ENCODE peak calls at places on chromosomes 11 and 22, in four cellular contexts. P is HCT116, M is H9, D is OCI-LY7. Y is an unnamed sample.

GRCh38 chr11:68684385-68685356 is at the start of gene GAL:
- DNase-seq in P (no peak), D (no peak), M (peak; percentile 36), Y (peak; percentile 63)

GRCh38 chr22:37126383-37126782 is 16.9 kb upstream of the TMPRSS6 start:
- DNase-seq in M (peak; percentile 74), D (no peak), P (peak; percentile 27), Y (peak; percentile 50)

GRCh38 chr22:19067696-19068348 is 54.4 kb downstream of the DGCR2 start:
- DNase-seq in M (no peak), D (no peak), P (no peak), Y (no peak)

GRCh38 chr11:61893981-61894380 is 2.6 kb upstream of the FADS3 start:
- DNase-seq in P (no peak), M (no peak), D (no peak), Y (no peak)

GRCh38 chr11:3867209-3868071 is 12.0 kb downstream of the STIM1 start:
- DNase-seq in P (no peak), M (no peak), D (peak; percentile 67), Y (no peak)

GRCh38 chr22:42682113-42682851 is 33.1 kb upstream of the CYB5R3 start:
- DNase-seq in D (no peak), P (no peak), M (no peak), Y (no peak)

GRCh38 chr11:1918436-1919315 is 827 bp upstream of the TNNT3 start:
- DNase-seq in P (no peak), M (no peak), D (no peak), Y (no peak)

GRCh38 chr11:7252683-7253213 is 1.0 kb downstream of the SYT9 start:
- DNase-seq in M (no peak), D (no peak), P (no peak), Y (peak; percentile 41)

GRCh38 chr11:49995559-49995958 is 13.2 kb upstream of the OR4C12 start:
- DNase-seq in D (peak; percentile 80), M (peak; percentile 25), P (peak; percentile 46), Y (peak; percentile 45)

GRCh38 chr22:41308054-41308453 is 6.7 kb downstream of the ZC3H7B start:
- DNase-seq in P (no peak), M (no peak), D (no peak), Y (no peak)

GRCh38 chr11:93591247-93591898 is 48.2 kb upstream of the SMCO4 start:
- DNase-seq in M (no peak), P (peak; percentile 19), D (no peak), Y (no peak)

GRCh38 chr22:27752771-27753170 is 48.8 kb downstream of the MN1 start:
- DNase-seq in M (no peak), D (no peak), P (no peak), Y (no peak)

GRCh38 chr11:114060402-114061052 is 1.0 kb downstream of the ZBTB16 start:
- DNase-seq in M (peak; percentile 42), D (no peak), P (no peak), Y (peak; percentile 65)
- H3K27ac ChIP-seq in M (no peak overlapping the region), D (no peak overlapping the region), P (no peak overlapping the region), Y (no peak overlapping the region)

GRCh38 chr11:37988031-37988430 is 1390.0 kb upstream of the RAG2 start:
- DNase-seq in D (no peak), M (no peak), P (no peak), Y (no peak)
- H2AFZ ChIP-seq in D (no peak overlapping the region), M (peak overlapping the region; percentile 40), P (no peak overlapping the region), Y (peak overlapping the region; percentile 66)

GRCh38 chr11:44578279-44578678 is 12.8 kb downstream of the CD82 start:
- DNase-seq in P (no peak), M (no peak), D (no peak), Y (no peak)

GRCh38 chr11:44579172-44579804 is 13.8 kb downstream of the CD82 start:
- DNase-seq in M (no peak), D (no peak), P (no peak), Y (no peak)

GRCh38 chr11:44585421-44585820 is 20.0 kb downstream of the CD82 start:
- DNase-seq in M (no peak), P (no peak), D (no peak), Y (no peak)

GRCh38 chr11:44583353-44583669 is 17.8 kb downstream of the CD82 start:
- DNase-seq in D (no peak), M (no peak), P (no peak), Y (no peak)

DNA sequence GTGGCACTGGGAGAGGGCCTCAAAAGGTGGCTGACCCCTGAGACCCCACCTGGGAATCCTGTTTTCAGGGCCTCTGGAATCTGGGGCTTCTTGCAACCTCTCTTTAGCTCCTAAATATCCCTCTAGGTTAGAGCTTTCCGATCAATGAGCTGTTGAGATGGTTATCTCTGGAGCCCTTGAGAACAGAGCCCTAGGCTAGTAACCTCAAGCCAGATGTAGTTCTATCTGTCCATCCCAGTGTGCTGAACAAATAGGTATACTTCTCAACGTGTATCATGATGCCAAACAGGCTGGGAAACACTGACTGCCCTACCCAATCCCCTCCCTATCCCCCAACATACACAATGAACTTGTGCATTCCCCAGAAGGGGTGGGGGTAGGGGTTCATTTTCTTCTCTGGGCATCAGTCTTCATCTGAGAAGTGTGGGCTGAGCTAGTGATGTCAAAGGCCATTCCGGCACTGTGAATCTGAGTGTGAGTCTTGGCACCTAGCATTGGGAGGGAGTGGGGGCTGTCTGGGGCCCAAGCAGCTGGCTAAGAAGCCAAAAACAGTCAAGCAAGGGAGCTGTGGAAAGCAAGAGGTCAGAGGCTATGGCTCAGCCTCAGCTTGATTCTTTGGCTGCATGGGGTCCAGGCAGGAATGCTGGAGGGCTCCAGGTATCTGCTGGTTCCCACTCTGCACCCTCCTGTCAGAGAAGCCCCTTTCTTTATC is 17.3 kb downstream of the CD82 start:
- DNase-seq in P (no peak), D (no peak), M (no peak), Y (no peak)
- H3K4me1 ChIP-seq in P (no peaks in the 10 kb centered on the region), D (no peaks in the 10 kb centered on the region), M (no peaks in the 10 kb centered on the region), Y (peaks cover 29% of the 10 kb centered on the region)

GRCh38 chr22:46045459-46046298 is 68.7 kb upstream of the WNT7B start:
- DNase-seq in D (no peak), M (no peak), P (no peak), Y (no peak)

GRCh38 chr22:46047841-46048595 is 71.1 kb upstream of the WNT7B start:
- DNase-seq in D (no peak), P (no peak), M (no peak), Y (no peak)

GRCh38 chr22:46046299-46046685 is 69.3 kb upstream of the WNT7B start:
- DNase-seq in D (no peak), P (no peak), M (no peak), Y (no peak)

GRCh38 chr22:46044718-46045458 is 67.9 kb upstream of the WNT7B start:
- DNase-seq in M (no peak), D (no peak), P (no peak), Y (peak; percentile 41)

GRCh38 chr22:46047226-46047625 is 70.3 kb upstream of the WNT7B start:
- DNase-seq in D (no peak), M (peak; percentile 15), P (no peak), Y (no peak)
- H3K27ac ChIP-seq in D (no peak overlapping the region), M (no peak overlapping the region), P (no peak overlapping the region), Y (no peak overlapping the region)

DNA sequence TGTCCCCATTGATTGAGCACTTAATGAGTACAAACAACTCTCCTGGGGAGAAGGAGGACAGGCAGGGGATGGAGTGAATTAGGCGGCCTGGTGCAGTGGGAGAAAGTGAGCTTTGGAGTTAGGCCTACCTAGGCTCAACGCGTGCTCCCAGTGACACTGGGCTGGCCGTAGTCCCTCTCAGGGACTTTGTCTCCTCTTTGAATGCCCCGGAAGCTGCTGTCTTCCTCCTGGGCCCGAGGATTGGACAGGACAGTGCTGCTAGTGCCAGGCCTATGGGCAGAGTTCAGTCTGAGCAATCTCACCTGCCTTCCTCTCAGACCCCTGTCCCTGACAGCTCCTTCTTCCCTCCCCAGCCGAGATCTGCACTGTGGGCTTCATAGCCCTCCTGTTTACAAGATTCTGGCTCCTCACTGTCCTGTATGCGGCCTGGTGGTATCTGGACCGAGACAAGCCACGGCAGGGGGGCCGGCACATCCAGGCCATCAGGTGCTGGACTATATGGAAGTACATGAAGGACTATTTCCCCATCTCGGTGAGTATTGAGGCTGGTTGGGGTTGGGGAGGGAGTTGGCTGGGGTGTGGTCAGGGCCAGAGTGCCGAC is 2.1 kb downstream of the MOGAT2 start:
- DNase-seq in M (no peak), P (no peak), D (no peak), Y (no peak)
- H2AFZ ChIP-seq in M (no peak overlapping the region), P (no peak overlapping the region), D (no peak overlapping the region), Y (peak overlapping the region; percentile 72)

GRCh38 chr22:26481112-26481693 is 2.4 kb downstream of the HPS4 start:
- DNase-seq in M (no peak), D (no peak), P (no peak), Y (no peak)
- H3K4me1 ChIP-seq in M (no peaks in the 10 kb centered on the region), D (peaks cover 84% of the 10 kb centered on the region), P (peaks cover 15% of the 10 kb centered on the region), Y (peaks cover 25% of the 10 kb centered on the region)